ENCODE peak calls at places on chromosomes 1 and 21, in seven cellular contexts. D is AG10803, K is lung, W is neural crest cell, U is Caco-2, L is left ventricle myocardium inferior, B is cardiac muscle cell. A is an unnamed sample.
A peak's percentile ranks its signal among the peaks of the same experiment; 100 is the strongest.

GRCh38 chr1:78340006-78340405 is 150.8 kb upstream of the PTGFR start:
- DNase-seq in D (peak; percentile 78), K (no peak), W (no peak), U (no peak), L (no peak), B (no peak), A (no peak)

GRCh38 chr1:33377750-33378149 is 53.1 kb downstream of the PHC2 start:
- DNase-seq in D (no peak), K (no peak), W (no peak), U (peak; percentile 24), L (no peak), B (no peak), A (no peak)

GRCh38 chr1:107895403-107896181 is 69.4 kb downstream of the VAV3 start:
- DNase-seq in D (no peak), K (no peak), W (no peak), U (no peak), L (no peak), B (no peak), A (no peak)

GRCh38 chr1:84782311-84782771 is 92.1 kb upstream of the SSX2IP start:
- DNase-seq in D (peak; percentile 33), K (peak; percentile 56), W (peak; percentile 59), U (peak; percentile 68), L (peak; percentile 64), B (peak; percentile 76), A (peak; percentile 68)

GRCh38 chr1:100354971-100355394 is 2.7 kb downstream of the CDC14A start:
- DNase-seq in D (no peak), K (peak; percentile 35), W (no peak), U (peak; percentile 27), L (no peak), B (peak; percentile 81), A (peak; percentile 44)

GRCh38 chr1:2279210-2279639 is 51.1 kb downstream of the SKI start:
- DNase-seq in D (peak; percentile 94), K (peak; percentile 66), W (peak; percentile 65), U (no peak), L (peak; percentile 74), B (peak; percentile 84), A (peak; percentile 81)

GRCh38 chr1:93567255-93567918 is 114.2 kb downstream of the BCAR3 start:
- DNase-seq in D (peak; percentile 76), K (no peak), W (no peak), U (peak; percentile 24), L (peak; percentile 24), B (no peak), A (no peak)

GRCh38 chr1:100051893-100052292 is 80.8 kb downstream of the SASS6 start:
- DNase-seq in D (no peak), K (no peak), W (no peak), U (no peak), L (no peak), B (no peak), A (no peak)

GRCh38 chr1:112706505-112707216 is at the start of gene RHOC:
- DNase-seq in D (peak; percentile 37), K (peak; percentile 66), W (peak; percentile 59), U (peak; percentile 77), L (peak; percentile 80), B (peak; percentile 89), A (no peak)

GRCh38 chr21:29359718-29360117 is 61.0 kb downstream of the BACH1 start:
- DNase-seq in D (no peak), K (no peak), W (no peak), U (no peak), L (no peak), B (no peak), A (no peak)

GRCh38 chr1:71565267-71565666 is 484.4 kb upstream of the ZRANB2 start:
- DNase-seq in D (peak; percentile 63), K (peak; percentile 57), W (no peak), U (no peak), L (peak; percentile 11), B (no peak), A (no peak)

GRCh38 chr1:92276082-92276481 is 22.7 kb downstream of the GLMN start:
- DNase-seq in D (no peak), K (no peak), W (no peak), U (no peak), L (no peak), B (no peak), A (no peak)

GRCh38 chr1:26286064-26286416 is 6.2 kb downstream of the SH3BGRL3 start:
- DNase-seq in D (no peak), K (no peak), W (no peak), U (no peak), L (no peak), B (no peak), A (no peak)

GRCh38 chr1:26287033-26287711 is 7.3 kb downstream of the SH3BGRL3 start:
- DNase-seq in D (peak; percentile 39), K (no peak), W (no peak), U (no peak), L (peak; percentile 67), B (no peak), A (no peak)

GRCh38 chr1:26283871-26284596 is 4.1 kb downstream of the SH3BGRL3 start:
- DNase-seq in D (no peak), K (no peak), W (no peak), U (no peak), L (no peak), B (no peak), A (no peak)

GRCh38 chr1:26284597-26285351 is 4.9 kb downstream of the SH3BGRL3 start:
- DNase-seq in D (peak; percentile 87), K (peak; percentile 69), W (peak; percentile 76), U (peak; percentile 67), L (peak; percentile 65), B (peak; percentile 71), A (peak; percentile 74)

GRCh38 chr1:26285366-26286063 is 5.6 kb downstream of the SH3BGRL3 start:
- DNase-seq in D (no peak), K (no peak), W (peak; percentile 56), U (peak; percentile 65), L (no peak), B (peak; percentile 52), A (no peak)
- TF ChIP-seq CTCF in D (peak; percentile 11), K (no peak), W (peak; percentile 55), U (peak; percentile 41), L (peak; percentile 43), B (peak; percentile 31), A (no peak)

GRCh38 chr1:3885611-3886010 is 14.5 kb downstream of the C1orf174 start:
- DNase-seq in D (no peak), K (no peak), W (no peak), U (no peak), L (no peak), B (no peak), A (no peak)
- TF ChIP-seq CTCF in D (no peak), K (no peak), W (no peak), U (no peak), L (no peak), B (no peak), A (no peak)

DNA sequence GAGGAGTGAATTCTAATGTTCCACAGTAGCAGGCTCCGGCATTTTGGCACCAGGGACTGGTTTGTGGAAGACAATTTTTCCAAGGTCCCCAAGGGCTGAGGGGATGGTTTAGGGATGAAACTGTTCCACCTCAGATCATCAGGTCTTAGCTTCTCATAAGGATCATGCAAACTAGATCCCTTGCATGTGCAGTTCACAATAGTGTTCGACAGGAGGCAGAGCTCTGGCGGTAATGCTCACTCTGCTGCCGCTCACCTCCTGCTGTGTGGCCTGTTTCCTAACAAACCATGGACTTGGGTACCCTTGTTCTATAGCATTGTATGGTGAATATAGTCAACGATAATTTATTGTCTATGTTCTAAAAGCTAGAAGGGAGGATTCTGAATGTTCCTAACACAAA is 16.6 kb downstream of the CRNN start:
- DNase-seq in D (peak; percentile 5), K (no peak), W (no peak), U (peak; percentile 8), L (no peak), B (no peak), A (no peak)
- TF ChIP-seq CTCF in D (peak; percentile 33), K (no peak), W (no peak), U (peak; percentile 30), L (no peak), B (no peak), A (no peak)

GRCh38 chr1:177163844-177164379 is 600 bp downstream of the ASTN1 start:
- DNase-seq in D (no peak), K (no peak), W (peak; percentile 16), U (no peak), L (peak; percentile 16), B (no peak), A (no peak)
- TF ChIP-seq CTCF in D (no peak), K (no peak), W (no peak), U (no peak), L (no peak), B (no peak), A (no peak)

GRCh38 chr1:61220531-61220930 is 138.2 kb downstream of the NFIA start:
- DNase-seq in D (peak; percentile 27), K (no peak), W (no peak), U (no peak), L (no peak), B (no peak), A (no peak)
- TF ChIP-seq CTCF in D (no peak), K (no peak), W (no peak), U (no peak), L (no peak), B (no peak), A (no peak)

DNA sequence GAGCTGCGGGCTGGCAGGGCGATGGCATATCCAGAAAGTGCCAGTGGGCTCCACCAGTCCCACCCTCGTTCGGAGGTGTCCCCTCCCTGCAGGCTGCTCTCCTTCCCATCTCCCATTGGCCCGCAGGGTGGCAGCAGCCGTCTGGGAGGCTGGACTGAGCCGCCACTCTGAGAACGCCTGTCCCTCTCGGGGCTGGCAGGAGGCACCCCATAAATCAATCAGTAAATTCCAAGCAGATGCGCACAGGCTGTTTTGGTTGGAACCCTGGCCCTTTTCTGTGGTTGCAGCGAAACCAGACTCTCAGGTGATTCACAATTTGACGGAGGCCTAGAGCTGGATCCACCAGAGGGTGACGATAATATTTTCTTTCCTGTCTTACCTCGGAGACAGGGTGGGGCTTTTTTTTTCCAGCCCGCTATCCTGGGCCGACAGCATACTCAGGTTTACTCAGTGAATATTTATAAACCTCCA is 99.7 kb downstream of the GLIS1 start:
- DNase-seq in D (peak; percentile 66), K (no peak), W (no peak), U (peak; percentile 5), L (no peak), B (no peak), A (no peak)
- TF ChIP-seq CTCF in D (peak; percentile 26), K (no peak), W (no peak), U (peak; percentile 9), L (no peak), B (no peak), A (no peak)

DNA sequence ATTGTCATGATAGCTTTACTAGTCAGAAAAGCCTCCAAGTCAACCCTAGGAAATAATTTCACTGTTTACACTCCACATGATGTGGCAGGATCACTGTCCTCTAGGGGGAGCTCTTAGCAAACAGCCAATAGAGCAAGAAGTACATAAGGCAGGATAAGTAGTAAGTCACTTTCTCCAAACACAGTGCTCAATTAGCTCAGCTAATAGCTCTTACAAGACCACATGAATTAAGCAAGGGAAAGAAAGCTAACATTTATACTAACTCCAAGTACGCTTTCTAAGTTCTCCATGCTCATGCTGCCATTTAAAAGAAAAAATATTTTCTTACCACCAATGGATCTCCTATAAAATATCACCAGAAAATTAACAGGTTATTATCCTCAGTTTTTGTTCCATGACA is 66.9 kb upstream of the LRIF1 start:
- DNase-seq in D (peak; percentile 69), K (peak; percentile 47), W (peak; percentile 51), U (peak; percentile 59), L (no peak), B (peak; percentile 50), A (no peak)
- TF ChIP-seq CTCF in D (peak; percentile 94), K (peak; percentile 38), W (peak; percentile 77), U (peak; percentile 62), L (peak; percentile 74), B (peak; percentile 90), A (no peak)

GRCh38 chr1:185489406-185489805 is 172.4 kb upstream of the IVNS1ABP start:
- DNase-seq in D (no peak), K (no peak), W (no peak), U (no peak), L (no peak), B (no peak), A (no peak)
- TF ChIP-seq CTCF in D (no peak), K (no peak), W (no peak), U (no peak), L (no peak), B (no peak), A (no peak)